ENCODE peak calls at places on chromosome 13, in eight cellular contexts. D, W, X, B, Y, S, A and O are unnamed samples.
A peak's percentile ranks its signal among the peaks of the same experiment; 100 is the strongest.

GRCh38 chr13:22235950-22236290 is 565.0 kb downstream of the FGF9 start:
- DNase-seq in W (peak; percentile 89), D (no peak), Y (no peak), B (no peak), S (no peak), A (no peak), X (no peak), O (no peak)

GRCh38 chr13:100088282-100088647 is 628 bp upstream of the PCCA start:
- DNase-seq in X (no peak), A (no peak), W (no peak), D (no peak), S (no peak), B (no peak), Y (no peak), O (no peak)

GRCh38 chr13:69124996-69125395 is 982.6 kb upstream of the ATXN8OS start:
- DNase-seq in Y (no peak), S (no peak), X (no peak), D (no peak), B (no peak), W (no peak), A (no peak), O (no peak)

GRCh38 chr13:23069571-23069970 is 111.2 kb upstream of the SGCG start:
- DNase-seq in Y (no peak), X (no peak), B (no peak), W (no peak), D (peak; percentile 50), S (peak; percentile 87), A (peak; percentile 88), O (peak; percentile 33)

GRCh38 chr13:44906758-44907157 is 82.5 kb downstream of the NUFIP1 start:
- DNase-seq in A (peak; percentile 26), S (peak; percentile 71), Y (peak; percentile 29), W (no peak), D (peak; percentile 64), X (no peak), B (no peak), O (no peak)

GRCh38 chr13:76723551-76724232 is 162.5 kb downstream of the KCTD12 start:
- DNase-seq in W (peak; percentile 83), B (no peak), X (no peak), S (peak; percentile 89), Y (no peak), D (peak; percentile 53), A (peak; percentile 96), O (peak; percentile 54)

GRCh38 chr13:112466132-112467025 is 90.2 kb downstream of the SPACA7 start:
- DNase-seq in W (no peak), D (no peak), X (peak; percentile 52), S (no peak), A (no peak), B (no peak), Y (no peak), O (no peak)

GRCh38 chr13:103556681-103557080 is 490.5 kb upstream of the SLC10A2 start:
- DNase-seq in X (no peak), Y (no peak), B (no peak), W (no peak), D (no peak), A (no peak), S (no peak), O (no peak)

GRCh38 chr13:53341144-53341510 is 312.5 kb downstream of the OLFM4 start:
- DNase-seq in A (no peak), B (no peak), D (no peak), X (no peak), S (no peak), W (peak; percentile 78), Y (no peak), O (no peak)

GRCh38 chr13:49218493-49219051 is 1.6 kb upstream of the MLNR start:
- DNase-seq in W (peak; percentile 77), B (no peak), Y (no peak), D (no peak), X (no peak), S (peak; percentile 6), A (no peak), O (no peak)

GRCh38 chr13:97257800-97258799 is 36.0 kb downstream of the MBNL2 start:
- DNase-seq in A (peak; percentile 83), D (peak; percentile 96), B (no peak), Y (no peak), X (no peak), S (peak; percentile 90), W (peak; percentile 97), O (no peak)

GRCh38 chr13:22800726-22801401 is 379.9 kb upstream of the SGCG start:
- DNase-seq in Y (no peak), S (peak; percentile 0), A (peak; percentile 61), B (no peak), X (no peak), D (peak; percentile 30), W (no peak), O (no peak)

GRCh38 chr13:47553329-47553977 is 447.6 kb downstream of the SUCLA2 start:
- DNase-seq in W (peak; percentile 21), X (no peak), Y (no peak), S (no peak), D (no peak), A (no peak), B (no peak), O (no peak)

GRCh38 chr13:101474419-101474957 is 22.0 kb downstream of the ITGBL1 start:
- DNase-seq in B (no peak), D (peak; percentile 77), X (no peak), W (peak; percentile 76), S (peak; percentile 91), A (peak; percentile 89), Y (peak; percentile 41), O (peak; percentile 90)

GRCh38 chr13:27472441-27472840 is 22.1 kb upstream of the MTIF3 start:
- DNase-seq in W (no peak), S (no peak), Y (no peak), A (no peak), X (no peak), B (no peak), D (no peak), O (no peak)

GRCh38 chr13:39217471-39217870 is 179.2 kb downstream of the NHLRC3 start:
- DNase-seq in X (no peak), A (no peak), S (no peak), D (no peak), W (no peak), Y (no peak), B (no peak), O (no peak)

GRCh38 chr13:99133230-99133629 is 67.4 kb upstream of the UBAC2 start:
- DNase-seq in X (no peak), D (no peak), S (no peak), W (no peak), B (no peak), Y (no peak), A (no peak), O (no peak)

GRCh38 chr13:20796791-20797513 is 23.2 kb upstream of the EEF1AKMT1 start:
- DNase-seq in D (peak; percentile 68), W (no peak), S (peak; percentile 39), A (peak; percentile 37), X (no peak), B (no peak), Y (no peak), O (no peak)

GRCh38 chr13:21074601-21075302 is 13.4 kb upstream of the LATS2 start:
- DNase-seq in Y (no peak), D (no peak), W (peak; percentile 15), B (no peak), S (no peak), A (no peak), X (no peak), O (no peak)

GRCh38 chr13:50230365-50230978 is 215.2 kb downstream of the KCNRG start:
- DNase-seq in A (peak; percentile 37), W (no peak), X (no peak), D (peak; percentile 68), Y (no peak), S (peak; percentile 53), B (no peak), O (no peak)

GRCh38 chr13:66849706-66850105 is 380.4 kb downstream of the PCDH9 start:
- DNase-seq in Y (no peak), W (peak; percentile 43), S (no peak), B (no peak), A (peak; percentile 60), X (no peak), D (no peak), O (no peak)

GRCh38 chr13:43021926-43022670 is 1.3 kb upstream of the DNAJC15 start:
- DNase-seq in W (no peak), X (no peak), S (peak; percentile 31), Y (no peak), D (peak; percentile 75), B (no peak), A (no peak), O (no peak)

GRCh38 chr13:110403721-110404120 is 96.6 kb downstream of the COL4A2 start:
- DNase-seq in Y (no peak), B (no peak), X (no peak), S (peak; percentile 67), D (no peak), A (no peak), W (no peak), O (no peak)

GRCh38 chr13:33682020-33682564 is 135.9 kb upstream of the RFC3 start:
- DNase-seq in S (no peak), D (no peak), Y (no peak), W (no peak), X (no peak), B (no peak), A (no peak), O (no peak)

GRCh38 chr13:75936791-75937190 is 300.7 kb downstream of the LMO7 start:
- DNase-seq in W (no peak), D (no peak), Y (no peak), S (no peak), X (no peak), A (no peak), B (no peak), O (no peak)

GRCh38 chr13:37361608-37362007 is 237.0 kb downstream of the POSTN start:
- DNase-seq in B (no peak), W (no peak), A (no peak), D (no peak), S (no peak), X (no peak), Y (no peak), O (no peak)

GRCh38 chr13:112781287-112781686 is 91.4 kb downstream of the ATP11A start:
- DNase-seq in S (no peak), W (no peak), A (no peak), B (no peak), X (no peak), Y (no peak), D (no peak), O (no peak)

GRCh38 chr13:29868581-29868980 is 18.2 kb upstream of the UBL3 start:
- DNase-seq in D (no peak), A (no peak), W (no peak), B (no peak), Y (no peak), X (no peak), S (no peak), O (no peak)